ENCODE peak calls at places on chromosomes 7 and 10, in five cellular contexts. One of them, this sample, is unnamed.

GRCh38 chr7:151193203-151193602 is 6.2 kb upstream of the ASB10 start:
- DNase-seq in neuronal stem cell: no peak
- DNase-seq in H1: no peak
- DNase-seq in mesenchymal stem cell: no peak
- DNase-seq in H9: no peak
- DNase-seq in this sample: no peak

GRCh38 chr7:149820622-149821190 is 17.5 kb upstream of the ZNF862 start:
- DNase-seq in H9: no peak
- DNase-seq in neuronal stem cell: no peak
- DNase-seq in H1: no peak
- DNase-seq in mesenchymal stem cell: no peak
- DNase-seq in this sample: no peak

GRCh38 chr7:74329225-74329624 is 40.0 kb downstream of the CLIP2 start:
- DNase-seq in H1: no peak
- DNase-seq in mesenchymal stem cell: no peak
- DNase-seq in H9: no peak
- DNase-seq in neuronal stem cell: no peak
- DNase-seq in this sample: no peak

GRCh38 chr10:30438016-30438850 is 4.2 kb downstream of the MAP3K8 start:
- DNase-seq in mesenchymal stem cell: peak; percentile 37
- DNase-seq in H1: no peak
- DNase-seq in H9: no peak
- DNase-seq in neuronal stem cell: no peak
- DNase-seq in this sample: peak; percentile 45

GRCh38 chr10:44974628-44975431 is 3.8 kb downstream of the DEPP1 start:
- DNase-seq in H1: peak; percentile 88
- DNase-seq in neuronal stem cell: peak; percentile 66
- DNase-seq in mesenchymal stem cell: peak; percentile 64
- DNase-seq in H9: peak; percentile 76
- DNase-seq in this sample: peak; percentile 51

GRCh38 chr10:119030421-119031250 is 1.1 kb downstream of the NANOS1 start:
- DNase-seq in neuronal stem cell: peak; percentile 63
- DNase-seq in H1: peak; percentile 79
- DNase-seq in mesenchymal stem cell: peak; percentile 56
- DNase-seq in H9: peak; percentile 80
- DNase-seq in this sample: peak; percentile 38

GRCh38 chr10:101290415-101290814 is 61.2 kb upstream of the LBX1 start:
- DNase-seq in mesenchymal stem cell: no peak
- DNase-seq in H9: no peak
- DNase-seq in H1: no peak
- DNase-seq in neuronal stem cell: no peak
- DNase-seq in this sample: no peak

GRCh38 chr7:151904270-151904669 is 27.4 kb upstream of the PRKAG2 start:
- DNase-seq in H9: no peak
- DNase-seq in mesenchymal stem cell: no peak
- DNase-seq in neuronal stem cell: no peak
- DNase-seq in H1: no peak
- DNase-seq in this sample: no peak

GRCh38 chr10:73769396-73769795 is 12.5 kb upstream of the CHCHD1 start:
- DNase-seq in H1: no peak
- DNase-seq in H9: no peak
- DNase-seq in neuronal stem cell: no peak
- DNase-seq in mesenchymal stem cell: no peak
- DNase-seq in this sample: no peak

GRCh38 chr7:121343302-121343701 is 14.5 kb downstream of the WNT16 start:
- DNase-seq in H9: no peak
- DNase-seq in neuronal stem cell: no peak
- DNase-seq in mesenchymal stem cell: peak; percentile 19
- DNase-seq in H1: no peak
- DNase-seq in this sample: peak; percentile 26

GRCh38 chr10:101287922-101288638 is 58.8 kb upstream of the LBX1 start:
- DNase-seq in H1: peak; percentile 82
- DNase-seq in H9: peak; percentile 86
- DNase-seq in mesenchymal stem cell: peak; percentile 43
- DNase-seq in neuronal stem cell: no peak
- DNase-seq in this sample: peak; percentile 33

GRCh38 chr10:83373659-83374058 is 765.6 kb upstream of the GHITM start:
- DNase-seq in H9: peak; percentile 50
- DNase-seq in H1: peak; percentile 51
- DNase-seq in mesenchymal stem cell: peak; percentile 24
- DNase-seq in neuronal stem cell: no peak
- DNase-seq in this sample: no peak

GRCh38 chr10:125002423-125003145 is 60.7 kb downstream of the ZRANB1 start:
- DNase-seq in mesenchymal stem cell: no peak
- DNase-seq in H1: no peak
- DNase-seq in neuronal stem cell: no peak
- DNase-seq in H9: no peak
- DNase-seq in this sample: no peak

GRCh38 chr7:14999331-14999730 is 96.8 kb upstream of the DGKB start:
- DNase-seq in H1: no peak
- DNase-seq in H9: no peak
- DNase-seq in neuronal stem cell: no peak
- DNase-seq in mesenchymal stem cell: no peak
- DNase-seq in this sample: no peak

GRCh38 chr7:55160539-55160938 is 141.7 kb downstream of the EGFR start:
- DNase-seq in H1: no peak
- DNase-seq in mesenchymal stem cell: peak; percentile 74
- DNase-seq in neuronal stem cell: no peak
- DNase-seq in H9: no peak
- DNase-seq in this sample: no peak

GRCh38 chr10:110444009-110444347 is 53.7 kb upstream of the DUSP5 start:
- DNase-seq in H9: no peak
- DNase-seq in mesenchymal stem cell: no peak
- DNase-seq in H1: no peak
- DNase-seq in neuronal stem cell: no peak
- DNase-seq in this sample: no peak

DNA sequence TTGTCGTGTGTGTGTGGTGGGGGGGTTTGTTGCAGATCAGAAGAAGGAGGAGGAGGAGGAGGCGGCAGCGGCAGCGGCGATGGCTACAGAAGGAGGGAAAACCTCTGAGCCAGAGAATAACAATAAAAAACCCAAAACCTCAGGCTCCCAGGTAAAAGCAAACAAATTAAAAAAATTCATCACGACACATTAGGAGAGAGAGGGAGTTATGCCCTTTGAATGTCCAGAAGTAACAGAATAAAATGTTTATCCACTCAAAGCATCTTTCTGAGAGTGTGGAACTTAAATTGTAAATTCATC is 709 bp downstream of the SP4 start:
- DNase-seq in H9: no peak
- DNase-seq in H1: no peak
- DNase-seq in mesenchymal stem cell: no peak
- DNase-seq in neuronal stem cell: no peak
- DNase-seq in this sample: no peak
- H2BK5ac ChIP-seq in H9: peak overlapping the region; percentile 65
- H2BK5ac ChIP-seq in H1: peak overlapping the region; percentile 81
- H2BK5ac ChIP-seq in mesenchymal stem cell: peak overlapping the region; percentile 9
- H2BK5ac ChIP-seq in neuronal stem cell: peak overlapping the region; percentile 11
- H2BK5ac ChIP-seq in this sample: no peak overlapping the region

GRCh38 chr10:71780722-71781121 is 7.4 kb upstream of the VSIR start:
- DNase-seq in H9: no peak
- DNase-seq in mesenchymal stem cell: no peak
- DNase-seq in neuronal stem cell: no peak
- DNase-seq in H1: no peak
- DNase-seq in this sample: no peak

GRCh38 chr10:71780161-71780560 is 6.8 kb upstream of the VSIR start:
- DNase-seq in neuronal stem cell: no peak
- DNase-seq in H1: no peak
- DNase-seq in mesenchymal stem cell: no peak
- DNase-seq in H9: no peak
- DNase-seq in this sample: no peak

GRCh38 chr10:71783917-71784678 is 10.8 kb upstream of the VSIR start:
- DNase-seq in mesenchymal stem cell: no peak
- DNase-seq in H9: no peak
- DNase-seq in neuronal stem cell: no peak
- DNase-seq in H1: no peak
- DNase-seq in this sample: no peak

GRCh38 chr10:71782917-71783490 is 9.7 kb upstream of the VSIR start:
- DNase-seq in H1: no peak
- DNase-seq in neuronal stem cell: no peak
- DNase-seq in H9: no peak
- DNase-seq in mesenchymal stem cell: no peak
- DNase-seq in this sample: no peak

DNA sequence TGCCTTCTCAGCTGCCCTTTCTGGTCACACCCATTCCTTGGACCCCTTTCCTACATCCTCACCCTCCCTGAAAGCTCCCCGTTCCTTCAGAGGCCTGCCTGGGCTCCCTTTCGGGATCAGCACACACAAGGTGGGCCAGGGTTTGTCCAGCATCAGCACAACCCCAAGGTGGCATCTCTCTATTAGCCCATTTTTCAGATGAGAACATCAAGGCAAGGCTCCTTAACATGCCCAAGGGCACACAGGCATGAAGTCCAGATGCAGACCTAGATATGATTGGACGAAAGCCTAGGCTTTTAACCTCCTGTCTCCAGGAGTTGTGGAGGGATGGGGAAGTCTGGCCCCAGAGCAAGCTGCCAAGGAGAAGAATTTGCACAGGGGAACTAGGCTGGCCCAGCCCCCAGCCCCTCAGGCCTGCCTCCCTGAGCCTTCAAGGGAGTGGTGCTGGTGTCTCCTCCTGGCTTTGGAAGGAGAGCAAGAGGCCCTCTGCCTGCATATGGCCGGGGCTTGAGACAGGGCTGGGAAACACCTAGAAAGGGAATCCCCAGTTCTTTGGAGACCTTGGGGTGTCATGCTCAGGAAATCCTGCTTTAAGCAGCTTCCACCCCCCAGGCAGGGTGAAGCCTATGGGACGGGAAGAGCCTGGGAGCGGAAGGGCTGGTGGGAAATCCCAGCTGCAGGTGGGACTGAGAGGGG is 9.0 kb upstream of the VSIR start:
- DNase-seq in H9: no peak
- DNase-seq in H1: no peak
- DNase-seq in mesenchymal stem cell: no peak
- DNase-seq in neuronal stem cell: no peak
- DNase-seq in this sample: no peak
- H2BK12ac ChIP-seq in H9: no peak overlapping the region
- H2BK12ac ChIP-seq in H1: no peak overlapping the region
- H2BK12ac ChIP-seq in mesenchymal stem cell: no peak overlapping the region
- H2BK12ac ChIP-seq in neuronal stem cell: no peak overlapping the region
- H2BK12ac ChIP-seq in this sample: no peak overlapping the region

GRCh38 chr10:31975157-31975765 is 46.6 kb upstream of the ARHGAP12 start:
- DNase-seq in mesenchymal stem cell: no peak
- DNase-seq in neuronal stem cell: no peak
- DNase-seq in H1: no peak
- DNase-seq in H9: peak; percentile 37
- DNase-seq in this sample: no peak
- H3K4ac ChIP-seq in mesenchymal stem cell: no peak overlapping the region
- H3K4ac ChIP-seq in neuronal stem cell: no peak overlapping the region
- H3K4ac ChIP-seq in H1: peak overlapping the region; percentile 53
- H3K4ac ChIP-seq in H9: no peak overlapping the region
- H3K4ac ChIP-seq in this sample: no peak overlapping the region

DNA sequence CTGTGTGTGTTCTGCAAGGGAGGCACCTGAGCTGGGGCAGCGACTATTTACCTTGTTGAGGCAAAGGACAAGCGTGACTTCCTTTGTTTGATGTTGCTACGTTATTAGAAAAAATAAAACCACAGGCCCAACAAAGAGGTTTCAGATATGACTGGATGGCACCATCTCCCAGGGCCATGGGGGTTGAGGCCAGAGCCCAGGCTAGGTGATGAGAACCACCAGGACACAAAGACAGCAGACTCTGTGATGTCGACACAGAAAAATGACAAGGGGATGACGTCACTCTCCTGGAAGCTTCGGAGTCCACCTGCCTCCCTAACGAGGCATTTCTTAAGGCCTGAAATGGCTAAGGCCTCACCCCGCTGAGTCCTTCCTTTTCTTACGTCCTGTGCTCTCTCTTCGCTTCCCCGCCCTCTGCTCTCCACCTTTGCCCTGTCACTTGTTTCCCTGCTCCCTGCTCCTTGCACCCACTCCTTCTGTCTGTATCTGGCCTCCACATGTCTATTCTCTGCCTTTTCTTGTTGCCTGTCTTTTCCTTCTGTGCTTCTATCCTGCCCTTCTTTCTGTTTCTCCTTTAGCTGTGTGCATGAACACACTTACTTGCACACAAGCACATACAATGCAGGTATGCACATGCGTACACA is 82.9 kb upstream of the ADRB1 start:
- DNase-seq in H9: no peak
- DNase-seq in neuronal stem cell: peak; percentile 9
- DNase-seq in H1: no peak
- DNase-seq in mesenchymal stem cell: peak; percentile 43
- DNase-seq in this sample: peak; percentile 98
- H2BK5ac ChIP-seq in H9: no peak overlapping the region
- H2BK5ac ChIP-seq in neuronal stem cell: peak overlapping the region; percentile 9
- H2BK5ac ChIP-seq in H1: no peak overlapping the region
- H2BK5ac ChIP-seq in mesenchymal stem cell: no peak overlapping the region
- H2BK5ac ChIP-seq in this sample: no peak overlapping the region

GRCh38 chr7:96998765-96999164 is 6.6 kb upstream of the DLX6 start:
- DNase-seq in neuronal stem cell: peak; percentile 40
- DNase-seq in H1: peak; percentile 57
- DNase-seq in H9: peak; percentile 65
- DNase-seq in mesenchymal stem cell: no peak
- DNase-seq in this sample: peak; percentile 8
- H2BK12ac ChIP-seq in neuronal stem cell: no peak overlapping the region
- H2BK12ac ChIP-seq in H1: peak overlapping the region; percentile 39
- H2BK12ac ChIP-seq in H9: no peak overlapping the region
- H2BK12ac ChIP-seq in mesenchymal stem cell: no peak overlapping the region
- H2BK12ac ChIP-seq in this sample: no peak overlapping the region

GRCh38 chr7:100895701-100895955 is at the start of gene ACHE:
- DNase-seq in H9: no peak
- DNase-seq in neuronal stem cell: no peak
- DNase-seq in mesenchymal stem cell: no peak
- DNase-seq in H1: no peak
- DNase-seq in this sample: no peak

GRCh38 chr7:100892364-100893317 is 3.0 kb downstream of the ACHE start:
- DNase-seq in H1: no peak
- DNase-seq in mesenchymal stem cell: no peak
- DNase-seq in neuronal stem cell: no peak
- DNase-seq in H9: no peak
- DNase-seq in this sample: no peak

GRCh38 chr7:100894860-100895700 is 608 bp downstream of the ACHE start:
- DNase-seq in H9: peak; percentile 80
- DNase-seq in neuronal stem cell: peak; percentile 86
- DNase-seq in mesenchymal stem cell: peak; percentile 46
- DNase-seq in H1: peak; percentile 100
- DNase-seq in this sample: peak; percentile 39

GRCh38 chr7:100893318-100893895 is 2.3 kb downstream of the ACHE start:
- DNase-seq in mesenchymal stem cell: no peak
- DNase-seq in neuronal stem cell: no peak
- DNase-seq in H9: no peak
- DNase-seq in H1: no peak
- DNase-seq in this sample: no peak

GRCh38 chr7:100893910-100894763 is 1.6 kb downstream of the ACHE start:
- DNase-seq in neuronal stem cell: no peak
- DNase-seq in H9: peak; percentile 46
- DNase-seq in mesenchymal stem cell: no peak
- DNase-seq in H1: no peak
- DNase-seq in this sample: no peak
- H3K4ac ChIP-seq in neuronal stem cell: peak overlapping the region; percentile 76
- H3K4ac ChIP-seq in H9: no peak overlapping the region
- H3K4ac ChIP-seq in mesenchymal stem cell: peak overlapping the region; percentile 28
- H3K4ac ChIP-seq in H1: no peak overlapping the region
- H3K4ac ChIP-seq in this sample: peak overlapping the region; percentile 17

GRCh38 chr7:134453526-134453925 is 5.4 kb downstream of the AKR1B1 start:
- DNase-seq in mesenchymal stem cell: peak; percentile 4
- DNase-seq in neuronal stem cell: no peak
- DNase-seq in H9: no peak
- DNase-seq in H1: no peak
- DNase-seq in this sample: no peak
- H2BK5ac ChIP-seq in mesenchymal stem cell: peak overlapping the region; percentile 85
- H2BK5ac ChIP-seq in neuronal stem cell: no peak overlapping the region
- H2BK5ac ChIP-seq in H9: no peak overlapping the region
- H2BK5ac ChIP-seq in H1: no peak overlapping the region
- H2BK5ac ChIP-seq in this sample: no peak overlapping the region

This sample was measured in trophoblast cell.